ENCODE peak calls at places on chromosomes 6 and 20, in nine cellular contexts. O, U, M, F, W, R, Y, J and N are unnamed samples.

GRCh38 chr20:41316602-41317535 is 662 bp downstream of the ZHX3 start:
- DNase-seq in O (peak), R (peak), Y (no peak), F (peak), M (peak), U (peak), J (no peak), W (peak), N (peak)

GRCh38 chr6:156778615-156779205 is 1.5 kb downstream of the ARID1B start:
- DNase-seq in F (peak), W (peak), Y (no peak), J (no peak), O (no peak), M (peak), U (no peak), R (peak), N (peak)

GRCh38 chr6:79302341-79302740 is 67.9 kb upstream of the HMGN3 start:
- DNase-seq in M (no peak), W (no peak), O (no peak), F (no peak), Y (no peak), J (no peak), U (no peak), R (no peak), N (peak)

GRCh38 chr6:137910424-137910834 is 43.4 kb downstream of the TNFAIP3 start:
- DNase-seq in O (no peak), J (no peak), R (no peak), F (no peak), U (no peak), Y (no peak), W (no peak), M (peak), N (no peak)

GRCh38 chr6:84774174-84775158 is 10.1 kb upstream of the TBX18 start:
- DNase-seq in J (no peak), F (peak), U (peak), W (no peak), O (no peak), R (peak), M (peak), Y (no peak), N (peak)

GRCh38 chr20:62500237-62500864 is 24.6 kb upstream of the GATA5 start:
- DNase-seq in J (peak), F (peak), O (peak), U (no peak), Y (no peak), R (peak), M (peak), W (peak), N (peak)

GRCh38 chr6:139369568-139370046 is 4.8 kb downstream of the CITED2 start:
- DNase-seq in J (no peak), O (no peak), F (no peak), M (peak), Y (peak), W (no peak), R (no peak), U (no peak), N (no peak)

GRCh38 chr6:168837231-168837903 is 396.4 kb downstream of the SMOC2 start:
- DNase-seq in U (no peak), M (no peak), J (no peak), W (no peak), O (no peak), Y (no peak), R (no peak), F (no peak), N (no peak)

GRCh38 chr6:3811191-3811590 is 38.0 kb upstream of the FAM50B start:
- DNase-seq in W (no peak), Y (no peak), R (no peak), U (no peak), O (no peak), J (no peak), F (no peak), M (no peak), N (no peak)

GRCh38 chr6:63923139-63923739 is 287.6 kb downstream of the PHF3 start:
- DNase-seq in U (no peak), Y (no peak), M (no peak), J (no peak), W (no peak), R (no peak), O (no peak), F (no peak), N (peak)

GRCh38 chr6:98203170-98203806 is 631.1 kb upstream of the POU3F2 start:
- DNase-seq in Y (no peak), M (peak), F (no peak), R (no peak), O (no peak), U (no peak), J (no peak), W (no peak), N (no peak)

GRCh38 chr6:125779924-125780539 is 10.7 kb upstream of the NCOA7 start:
- DNase-seq in U (peak), R (peak), W (peak), Y (peak), J (peak), F (peak), O (peak), M (peak), N (peak)
- TF ChIP-seq CTCF in U (peak), R (no peak), W (no peak), Y (peak), J (peak), F (peak), O (no peak), M (no peak), N (no peak)

GRCh38 chr6:33978593-33979150 is 167.2 kb downstream of the GRM4 start:
- DNase-seq in O (no peak), M (no peak), F (no peak), J (no peak), Y (no peak), W (no peak), U (no peak), R (peak), N (no peak)
- TF ChIP-seq CTCF in O (no peak), M (no peak), F (no peak), J (no peak), Y (no peak), W (no peak), U (no peak), R (no peak), N (no peak)

GRCh38 chr6:35400901-35401311 is 51.2 kb upstream of the FANCE start:
- DNase-seq in Y (no peak), W (no peak), U (no peak), F (no peak), J (no peak), M (no peak), R (no peak), O (no peak), N (peak)

GRCh38 chr6:35402136-35402855 is 49.8 kb upstream of the FANCE start:
- DNase-seq in W (no peak), J (peak), M (no peak), R (peak), O (no peak), Y (no peak), F (no peak), U (no peak), N (no peak)

GRCh38 chr6:35403544-35404442 is 48.3 kb upstream of the FANCE start:
- DNase-seq in M (no peak), U (no peak), F (no peak), J (no peak), Y (no peak), R (no peak), O (no peak), W (no peak), N (no peak)

GRCh38 chr6:35401514-35401913 is 50.6 kb upstream of the FANCE start:
- DNase-seq in O (no peak), J (no peak), W (no peak), M (no peak), F (no peak), Y (no peak), U (no peak), R (no peak), N (no peak)

GRCh38 chr6:35402856-35403191 is 49.3 kb upstream of the FANCE start:
- DNase-seq in W (no peak), M (no peak), J (no peak), O (no peak), F (no peak), R (no peak), U (no peak), Y (no peak), N (no peak)
- TF ChIP-seq CTCF in W (no peak), M (no peak), J (no peak), O (no peak), F (no peak), R (no peak), U (no peak), Y (no peak), N (no peak)

GRCh38 chr6:165847407-165848098 is 184.5 kb upstream of the PDE10A start:
- DNase-seq in J (no peak), F (no peak), Y (no peak), U (peak), R (no peak), M (no peak), W (no peak), O (no peak), N (no peak)

GRCh38 chr6:165850434-165851019 is 187.5 kb upstream of the PDE10A start:
- DNase-seq in M (peak), U (peak), W (peak), J (no peak), R (peak), O (peak), F (peak), Y (no peak), N (peak)

GRCh38 chr6:165846123-165846966 is 183.3 kb upstream of the PDE10A start:
- DNase-seq in F (no peak), J (no peak), O (no peak), M (no peak), U (peak), W (no peak), Y (no peak), R (no peak), N (no peak)

GRCh38 chr6:165849539-165850430 is 186.7 kb upstream of the PDE10A start:
- DNase-seq in J (no peak), F (no peak), R (peak), Y (no peak), U (peak), W (no peak), O (no peak), M (no peak), N (no peak)

DNA sequence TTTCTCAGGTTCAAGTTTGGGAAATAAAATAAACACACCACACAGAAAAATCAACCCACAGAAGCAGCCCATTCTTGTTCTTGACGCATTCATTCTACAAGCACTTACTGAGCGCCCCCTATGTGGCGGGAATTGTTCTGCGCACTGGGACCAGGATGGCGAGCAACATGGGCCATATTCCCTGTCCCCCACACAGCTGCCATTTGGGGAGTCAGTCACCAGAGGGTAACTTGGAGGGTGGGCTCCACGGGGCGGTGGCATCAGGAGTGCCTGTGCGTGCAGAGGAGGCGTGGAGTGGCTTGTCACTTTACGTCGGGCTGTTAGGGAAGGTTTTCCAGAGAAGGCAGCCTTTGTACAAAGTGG is 185.0 kb upstream of the PDE10A start:
- DNase-seq in J (no peak), W (no peak), F (no peak), R (peak), Y (no peak), O (no peak), M (no peak), U (peak), N (no peak)
- TF ChIP-seq CTCF in J (peak), W (no peak), F (no peak), R (peak), Y (no peak), O (no peak), M (peak), U (peak), N (no peak)

DNA sequence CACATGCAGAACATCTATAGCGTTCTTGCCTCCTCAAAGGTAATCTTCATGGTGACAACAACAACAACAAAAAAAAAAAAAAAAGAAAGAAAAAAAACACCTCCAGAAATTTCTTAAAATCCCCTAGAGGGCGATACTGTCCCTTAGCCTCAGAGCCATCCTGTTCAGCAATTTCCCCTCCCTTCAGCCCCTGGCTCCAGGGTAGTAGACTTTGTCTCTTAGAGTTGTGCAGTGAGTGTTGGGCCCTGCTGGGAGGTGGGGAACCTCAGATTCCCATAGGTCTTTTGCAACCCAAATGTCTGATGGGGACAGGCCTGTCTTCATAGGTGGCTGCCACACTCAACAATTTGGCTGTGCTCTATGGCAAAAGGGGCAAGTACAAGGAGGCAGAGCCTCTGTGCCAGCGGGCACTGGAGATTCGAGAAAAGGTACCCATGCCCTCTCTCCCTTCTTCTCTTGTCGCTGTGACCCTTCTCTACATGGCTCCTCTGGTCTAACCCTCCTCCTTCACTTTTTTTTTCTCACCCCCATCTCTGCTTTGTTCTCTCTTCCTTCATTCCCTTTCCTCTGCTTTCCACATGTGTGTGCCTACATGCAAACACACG is 6.0 kb upstream of the PTK7 start:
- DNase-seq in Y (no peak), R (no peak), U (no peak), J (no peak), W (no peak), O (no peak), M (no peak), F (no peak), N (peak)
- TF ChIP-seq CTCF in Y (peak), R (peak), U (peak), J (peak), W (peak), O (no peak), M (peak), F (peak), N (peak)

GRCh38 chr6:14283600-14284235 is 166.1 kb downstream of the CD83 start:
- DNase-seq in U (no peak), R (peak), W (no peak), F (no peak), O (no peak), M (no peak), Y (no peak), J (no peak), N (no peak)
- TF ChIP-seq CTCF in U (peak), R (peak), W (no peak), F (no peak), O (no peak), M (peak), Y (no peak), J (no peak), N (peak)

DNA sequence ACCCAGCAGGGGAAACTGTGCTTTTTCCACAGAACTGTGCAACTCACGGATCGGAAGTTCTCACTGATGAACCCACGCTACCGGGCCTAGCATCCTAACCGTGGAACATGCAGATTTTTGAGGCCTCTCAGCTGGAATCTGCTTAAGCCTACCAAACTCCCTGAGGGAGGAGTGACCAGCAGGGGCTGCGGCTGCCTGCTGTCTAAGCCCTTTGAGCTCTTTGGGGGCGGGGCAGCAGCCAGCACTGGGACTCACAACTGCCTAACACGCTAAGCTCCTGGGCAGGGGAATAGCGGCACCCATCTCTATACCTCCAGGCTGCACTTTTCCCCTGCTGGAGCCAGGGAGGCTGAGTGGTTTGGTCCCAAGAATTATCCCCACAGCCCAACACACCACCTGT is 20.4 kb upstream of the METTL24 start:
- DNase-seq in Y (no peak), W (no peak), F (no peak), O (no peak), J (no peak), U (no peak), R (peak), M (no peak), N (no peak)
- TF ChIP-seq CTCF in Y (no peak), W (no peak), F (no peak), O (no peak), J (no peak), U (no peak), R (peak), M (no peak), N (no peak)

DNA sequence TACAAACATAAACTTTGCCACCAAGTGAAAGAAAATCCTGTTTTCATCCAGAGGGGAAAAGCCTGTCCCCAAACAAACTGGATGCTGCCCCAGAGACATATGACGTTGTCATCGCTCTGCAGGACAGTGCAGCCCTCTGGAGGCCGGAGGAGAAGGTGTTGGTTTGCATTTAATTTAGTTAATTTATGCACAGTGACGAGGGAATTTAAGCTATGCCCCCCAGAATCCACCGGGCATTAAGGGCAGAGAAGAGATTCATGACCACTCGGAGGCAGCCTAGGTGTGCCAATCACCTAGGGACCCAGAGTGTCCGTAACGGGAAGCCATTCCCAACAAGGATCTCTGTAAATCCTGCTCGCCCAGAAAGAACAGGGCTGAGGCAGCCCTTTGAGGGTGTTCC is 45.1 kb downstream of the NINL start:
- DNase-seq in J (peak), F (no peak), W (no peak), M (no peak), Y (no peak), O (no peak), R (peak), U (no peak), N (no peak)
- TF ChIP-seq CTCF in J (peak), F (peak), W (no peak), M (peak), Y (peak), O (no peak), R (peak), U (peak), N (peak)